ENCODE peak calls at places on chromosomes 2 and 18, in nine cellular contexts. One of them, this sample, is unnamed.

GRCh38 chr18:61750840-61751668 is 141.8 kb downstream of the RNF152 start:
- DNase-seq in HL-60: no peak
- DNase-seq in B cell: no peak
- DNase-seq in IMR-90: no peak
- DNase-seq in OCI-LY7: no peak
- DNase-seq in NCI-H1930: no peak
- DNase-seq in body of pancreas: no peak
- DNase-seq in NCI-H2171 treated with DMSO at 0.1 percent for 48 hours: no peak
- DNase-seq in stimulated activated CD4-positive, alpha-beta T cell treated with anti-CD3 and anti-CD28 coated beads, Interleukin-4, amount 100 ng/mL, for 4 hours: no peak
- DNase-seq in this sample: no peak

GRCh38 chr2:23293063-23293462 is 91.9 kb upstream of the KLHL29 start:
- DNase-seq in HL-60: no peak
- DNase-seq in B cell: no peak
- DNase-seq in IMR-90: no peak
- DNase-seq in OCI-LY7: no peak
- DNase-seq in NCI-H1930: no peak
- DNase-seq in body of pancreas: peak
- DNase-seq in NCI-H2171 treated with DMSO at 0.1 percent for 48 hours: no peak
- DNase-seq in stimulated activated CD4-positive, alpha-beta T cell treated with anti-CD3 and anti-CD28 coated beads, Interleukin-4, amount 100 ng/mL, for 4 hours: no peak
- DNase-seq in this sample: peak

GRCh38 chr2:240917009-240917683 is 11.0 kb downstream of the CROCC2 start:
- DNase-seq in HL-60: no peak
- DNase-seq in B cell: no peak
- DNase-seq in IMR-90: no peak
- DNase-seq in OCI-LY7: no peak
- DNase-seq in NCI-H1930: no peak
- DNase-seq in body of pancreas: peak
- DNase-seq in NCI-H2171 treated with DMSO at 0.1 percent for 48 hours: no peak
- DNase-seq in stimulated activated CD4-positive, alpha-beta T cell treated with anti-CD3 and anti-CD28 coated beads, Interleukin-4, amount 100 ng/mL, for 4 hours: no peak
- DNase-seq in this sample: no peak

GRCh38 chr18:24989760-24990547 is 362.0 kb downstream of the ZNF521 start:
- DNase-seq in HL-60: no peak
- DNase-seq in B cell: peak
- DNase-seq in IMR-90: no peak
- DNase-seq in OCI-LY7: no peak
- DNase-seq in NCI-H1930: no peak
- DNase-seq in body of pancreas: no peak
- DNase-seq in NCI-H2171 treated with DMSO at 0.1 percent for 48 hours: peak
- DNase-seq in stimulated activated CD4-positive, alpha-beta T cell treated with anti-CD3 and anti-CD28 coated beads, Interleukin-4, amount 100 ng/mL, for 4 hours: no peak
- DNase-seq in this sample: no peak

GRCh38 chr2:141341444-141341843 is 789.4 kb downstream of the LRP1B start:
- DNase-seq in HL-60: no peak
- DNase-seq in B cell: no peak
- DNase-seq in IMR-90: peak
- DNase-seq in OCI-LY7: no peak
- DNase-seq in NCI-H1930: no peak
- DNase-seq in body of pancreas: no peak
- DNase-seq in NCI-H2171 treated with DMSO at 0.1 percent for 48 hours: no peak
- DNase-seq in stimulated activated CD4-positive, alpha-beta T cell treated with anti-CD3 and anti-CD28 coated beads, Interleukin-4, amount 100 ng/mL, for 4 hours: no peak
- DNase-seq in this sample: peak

GRCh38 chr18:50201476-50201875 is 6.5 kb upstream of the MYO5B start:
- DNase-seq in HL-60: no peak
- DNase-seq in B cell: no peak
- DNase-seq in IMR-90: no peak
- DNase-seq in OCI-LY7: no peak
- DNase-seq in NCI-H1930: no peak
- DNase-seq in body of pancreas: no peak
- DNase-seq in NCI-H2171 treated with DMSO at 0.1 percent for 48 hours: no peak
- DNase-seq in stimulated activated CD4-positive, alpha-beta T cell treated with anti-CD3 and anti-CD28 coated beads, Interleukin-4, amount 100 ng/mL, for 4 hours: no peak
- DNase-seq in this sample: no peak

GRCh38 chr2:100252811-100253698 is 69.2 kb downstream of the LONRF2 start:
- DNase-seq in HL-60: no peak
- DNase-seq in B cell: no peak
- DNase-seq in IMR-90: no peak
- DNase-seq in OCI-LY7: no peak
- DNase-seq in NCI-H1930: no peak
- DNase-seq in body of pancreas: no peak
- DNase-seq in NCI-H2171 treated with DMSO at 0.1 percent for 48 hours: peak
- DNase-seq in stimulated activated CD4-positive, alpha-beta T cell treated with anti-CD3 and anti-CD28 coated beads, Interleukin-4, amount 100 ng/mL, for 4 hours: no peak
- DNase-seq in this sample: no peak

GRCh38 chr2:240591226-240591625 is 4.7 kb downstream of the CAPN10 start:
- DNase-seq in HL-60: no peak
- DNase-seq in B cell: no peak
- DNase-seq in IMR-90: peak
- DNase-seq in OCI-LY7: no peak
- DNase-seq in NCI-H1930: no peak
- DNase-seq in body of pancreas: no peak
- DNase-seq in NCI-H2171 treated with DMSO at 0.1 percent for 48 hours: no peak
- DNase-seq in stimulated activated CD4-positive, alpha-beta T cell treated with anti-CD3 and anti-CD28 coated beads, Interleukin-4, amount 100 ng/mL, for 4 hours: no peak
- DNase-seq in this sample: peak

GRCh38 chr2:70995227-70995729 is 605 bp upstream of the TEX261 start:
- DNase-seq in HL-60: peak
- DNase-seq in B cell: peak
- DNase-seq in IMR-90: peak
- DNase-seq in OCI-LY7: peak
- DNase-seq in NCI-H1930: peak
- DNase-seq in body of pancreas: peak
- DNase-seq in NCI-H2171 treated with DMSO at 0.1 percent for 48 hours: peak
- DNase-seq in stimulated activated CD4-positive, alpha-beta T cell treated with anti-CD3 and anti-CD28 coated beads, Interleukin-4, amount 100 ng/mL, for 4 hours: no peak
- DNase-seq in this sample: peak

GRCh38 chr2:83196225-83196624 is 1262.9 kb downstream of the SUCLG1 start:
- DNase-seq in HL-60: no peak
- DNase-seq in B cell: no peak
- DNase-seq in IMR-90: peak
- DNase-seq in OCI-LY7: peak
- DNase-seq in NCI-H1930: no peak
- DNase-seq in body of pancreas: no peak
- DNase-seq in NCI-H2171 treated with DMSO at 0.1 percent for 48 hours: peak
- DNase-seq in stimulated activated CD4-positive, alpha-beta T cell treated with anti-CD3 and anti-CD28 coated beads, Interleukin-4, amount 100 ng/mL, for 4 hours: no peak
- DNase-seq in this sample: peak

GRCh38 chr2:61853086-61853847 is 593 bp downstream of the FAM161A start:
- DNase-seq in HL-60: no peak
- DNase-seq in B cell: peak
- DNase-seq in IMR-90: no peak
- DNase-seq in OCI-LY7: peak
- DNase-seq in NCI-H1930: peak
- DNase-seq in body of pancreas: peak
- DNase-seq in NCI-H2171 treated with DMSO at 0.1 percent for 48 hours: peak
- DNase-seq in stimulated activated CD4-positive, alpha-beta T cell treated with anti-CD3 and anti-CD28 coated beads, Interleukin-4, amount 100 ng/mL, for 4 hours: no peak
- DNase-seq in this sample: no peak

GRCh38 chr2:74891136-74891764 is 57.3 kb downstream of the HK2 start:
- DNase-seq in HL-60: no peak
- DNase-seq in B cell: no peak
- DNase-seq in IMR-90: no peak
- DNase-seq in OCI-LY7: no peak
- DNase-seq in NCI-H1930: no peak
- DNase-seq in body of pancreas: no peak
- DNase-seq in NCI-H2171 treated with DMSO at 0.1 percent for 48 hours: no peak
- DNase-seq in stimulated activated CD4-positive, alpha-beta T cell treated with anti-CD3 and anti-CD28 coated beads, Interleukin-4, amount 100 ng/mL, for 4 hours: no peak
- DNase-seq in this sample: no peak

GRCh38 chr2:204315236-204315662 is 230.0 kb upstream of the PARD3B start:
- DNase-seq in HL-60: no peak
- DNase-seq in B cell: no peak
- DNase-seq in IMR-90: peak
- DNase-seq in OCI-LY7: no peak
- DNase-seq in NCI-H1930: no peak
- DNase-seq in body of pancreas: peak
- DNase-seq in NCI-H2171 treated with DMSO at 0.1 percent for 48 hours: peak
- DNase-seq in stimulated activated CD4-positive, alpha-beta T cell treated with anti-CD3 and anti-CD28 coated beads, Interleukin-4, amount 100 ng/mL, for 4 hours: no peak
- DNase-seq in this sample: no peak

GRCh38 chr2:2012505-2012904 is 268.2 kb upstream of the PXDN start:
- DNase-seq in HL-60: no peak
- DNase-seq in B cell: no peak
- DNase-seq in IMR-90: no peak
- DNase-seq in OCI-LY7: no peak
- DNase-seq in NCI-H1930: no peak
- DNase-seq in body of pancreas: no peak
- DNase-seq in NCI-H2171 treated with DMSO at 0.1 percent for 48 hours: no peak
- DNase-seq in stimulated activated CD4-positive, alpha-beta T cell treated with anti-CD3 and anti-CD28 coated beads, Interleukin-4, amount 100 ng/mL, for 4 hours: no peak
- DNase-seq in this sample: no peak

GRCh38 chr18:26458526-26459232 is 89.7 kb downstream of the KCTD1 start:
- DNase-seq in HL-60: peak
- DNase-seq in B cell: no peak
- DNase-seq in IMR-90: peak
- DNase-seq in OCI-LY7: no peak
- DNase-seq in NCI-H1930: no peak
- DNase-seq in body of pancreas: no peak
- DNase-seq in NCI-H2171 treated with DMSO at 0.1 percent for 48 hours: peak
- DNase-seq in stimulated activated CD4-positive, alpha-beta T cell treated with anti-CD3 and anti-CD28 coated beads, Interleukin-4, amount 100 ng/mL, for 4 hours: no peak
- DNase-seq in this sample: peak

GRCh38 chr18:48715651-48716354 is 177.0 kb downstream of the CTIF start:
- DNase-seq in HL-60: peak
- DNase-seq in B cell: peak
- DNase-seq in IMR-90: no peak
- DNase-seq in OCI-LY7: peak
- DNase-seq in NCI-H1930: no peak
- DNase-seq in body of pancreas: no peak
- DNase-seq in NCI-H2171 treated with DMSO at 0.1 percent for 48 hours: no peak
- DNase-seq in stimulated activated CD4-positive, alpha-beta T cell treated with anti-CD3 and anti-CD28 coated beads, Interleukin-4, amount 100 ng/mL, for 4 hours: no peak
- DNase-seq in this sample: no peak

GRCh38 chr2:85017436-85018048 is 46.6 kb downstream of the KCMF1 start:
- DNase-seq in HL-60: no peak
- DNase-seq in B cell: peak
- DNase-seq in IMR-90: peak
- DNase-seq in OCI-LY7: peak
- DNase-seq in NCI-H1930: no peak
- DNase-seq in body of pancreas: no peak
- DNase-seq in NCI-H2171 treated with DMSO at 0.1 percent for 48 hours: peak
- DNase-seq in stimulated activated CD4-positive, alpha-beta T cell treated with anti-CD3 and anti-CD28 coated beads, Interleukin-4, amount 100 ng/mL, for 4 hours: no peak
- DNase-seq in this sample: peak

GRCh38 chr2:28390241-28390856 is 2.3 kb upstream of the FOSL2 start:
- DNase-seq in HL-60: peak
- DNase-seq in B cell: peak
- DNase-seq in IMR-90: peak
- DNase-seq in OCI-LY7: peak
- DNase-seq in NCI-H1930: peak
- DNase-seq in body of pancreas: peak
- DNase-seq in NCI-H2171 treated with DMSO at 0.1 percent for 48 hours: peak
- DNase-seq in stimulated activated CD4-positive, alpha-beta T cell treated with anti-CD3 and anti-CD28 coated beads, Interleukin-4, amount 100 ng/mL, for 4 hours: peak
- DNase-seq in this sample: peak

GRCh38 chr18:42184685-42185477 is 229.8 kb downstream of the PIK3C3 start:
- DNase-seq in HL-60: peak
- DNase-seq in B cell: no peak
- DNase-seq in IMR-90: no peak
- DNase-seq in OCI-LY7: no peak
- DNase-seq in NCI-H1930: no peak
- DNase-seq in body of pancreas: no peak
- DNase-seq in NCI-H2171 treated with DMSO at 0.1 percent for 48 hours: no peak
- DNase-seq in stimulated activated CD4-positive, alpha-beta T cell treated with anti-CD3 and anti-CD28 coated beads, Interleukin-4, amount 100 ng/mL, for 4 hours: no peak
- DNase-seq in this sample: no peak

GRCh38 chr2:231050018-231050901 is 6.4 kb upstream of the PSMD1 start:
- DNase-seq in HL-60: no peak
- DNase-seq in B cell: no peak
- DNase-seq in IMR-90: no peak
- DNase-seq in OCI-LY7: no peak
- DNase-seq in NCI-H1930: no peak
- DNase-seq in body of pancreas: peak
- DNase-seq in NCI-H2171 treated with DMSO at 0.1 percent for 48 hours: no peak
- DNase-seq in stimulated activated CD4-positive, alpha-beta T cell treated with anti-CD3 and anti-CD28 coated beads, Interleukin-4, amount 100 ng/mL, for 4 hours: no peak
- DNase-seq in this sample: no peak

GRCh38 chr2:52036853-52037252 is 1004.9 kb upstream of the NRXN1 start:
- DNase-seq in HL-60: no peak
- DNase-seq in B cell: no peak
- DNase-seq in IMR-90: no peak
- DNase-seq in OCI-LY7: no peak
- DNase-seq in NCI-H1930: no peak
- DNase-seq in body of pancreas: no peak
- DNase-seq in NCI-H2171 treated with DMSO at 0.1 percent for 48 hours: no peak
- DNase-seq in stimulated activated CD4-positive, alpha-beta T cell treated with anti-CD3 and anti-CD28 coated beads, Interleukin-4, amount 100 ng/mL, for 4 hours: no peak
- DNase-seq in this sample: no peak

GRCh38 chr2:241762933-241763369 is 13.7 kb upstream of the GAL3ST2 start:
- DNase-seq in HL-60: peak
- DNase-seq in B cell: no peak
- DNase-seq in IMR-90: no peak
- DNase-seq in OCI-LY7: no peak
- DNase-seq in NCI-H1930: no peak
- DNase-seq in body of pancreas: no peak
- DNase-seq in NCI-H2171 treated with DMSO at 0.1 percent for 48 hours: no peak
- DNase-seq in stimulated activated CD4-positive, alpha-beta T cell treated with anti-CD3 and anti-CD28 coated beads, Interleukin-4, amount 100 ng/mL, for 4 hours: no peak
- DNase-seq in this sample: no peak

GRCh38 chr18:9604348-9604747 is 10.0 kb downstream of the PPP4R1 start:
- DNase-seq in HL-60: no peak
- DNase-seq in B cell: no peak
- DNase-seq in IMR-90: no peak
- DNase-seq in OCI-LY7: no peak
- DNase-seq in NCI-H1930: no peak
- DNase-seq in body of pancreas: no peak
- DNase-seq in NCI-H2171 treated with DMSO at 0.1 percent for 48 hours: no peak
- DNase-seq in stimulated activated CD4-positive, alpha-beta T cell treated with anti-CD3 and anti-CD28 coated beads, Interleukin-4, amount 100 ng/mL, for 4 hours: no peak
- DNase-seq in this sample: no peak

GRCh38 chr2:186543561-186544131 is 46.2 kb upstream of the ITGAV start:
- DNase-seq in HL-60: no peak
- DNase-seq in B cell: no peak
- DNase-seq in IMR-90: peak
- DNase-seq in OCI-LY7: no peak
- DNase-seq in NCI-H1930: no peak
- DNase-seq in body of pancreas: no peak
- DNase-seq in NCI-H2171 treated with DMSO at 0.1 percent for 48 hours: no peak
- DNase-seq in stimulated activated CD4-positive, alpha-beta T cell treated with anti-CD3 and anti-CD28 coated beads, Interleukin-4, amount 100 ng/mL, for 4 hours: no peak
- DNase-seq in this sample: peak

GRCh38 chr2:10204326-10205200 is 82.0 kb downstream of the RRM2 start:
- DNase-seq in HL-60: no peak
- DNase-seq in B cell: no peak
- DNase-seq in IMR-90: no peak
- DNase-seq in OCI-LY7: no peak
- DNase-seq in NCI-H1930: no peak
- DNase-seq in body of pancreas: no peak
- DNase-seq in NCI-H2171 treated with DMSO at 0.1 percent for 48 hours: peak
- DNase-seq in stimulated activated CD4-positive, alpha-beta T cell treated with anti-CD3 and anti-CD28 coated beads, Interleukin-4, amount 100 ng/mL, for 4 hours: no peak
- DNase-seq in this sample: peak

GRCh38 chr2:7012141-7012809 is 95.1 kb downstream of the RNF144A start:
- DNase-seq in HL-60: no peak
- DNase-seq in B cell: no peak
- DNase-seq in IMR-90: no peak
- DNase-seq in OCI-LY7: no peak
- DNase-seq in NCI-H1930: peak
- DNase-seq in body of pancreas: no peak
- DNase-seq in NCI-H2171 treated with DMSO at 0.1 percent for 48 hours: peak
- DNase-seq in stimulated activated CD4-positive, alpha-beta T cell treated with anti-CD3 and anti-CD28 coated beads, Interleukin-4, amount 100 ng/mL, for 4 hours: no peak
- DNase-seq in this sample: no peak

GRCh38 chr2:29628078-29628765 is 293.2 kb downstream of the ALK start:
- DNase-seq in HL-60: no peak
- DNase-seq in B cell: no peak
- DNase-seq in IMR-90: peak
- DNase-seq in OCI-LY7: no peak
- DNase-seq in NCI-H1930: no peak
- DNase-seq in body of pancreas: no peak
- DNase-seq in NCI-H2171 treated with DMSO at 0.1 percent for 48 hours: no peak
- DNase-seq in stimulated activated CD4-positive, alpha-beta T cell treated with anti-CD3 and anti-CD28 coated beads, Interleukin-4, amount 100 ng/mL, for 4 hours: no peak
- DNase-seq in this sample: no peak

GRCh38 chr2:47486858-47487497 is 84.0 kb downstream of the MSH2 start:
- DNase-seq in HL-60: peak
- DNase-seq in B cell: peak
- DNase-seq in IMR-90: peak
- DNase-seq in OCI-LY7: peak
- DNase-seq in NCI-H1930: no peak
- DNase-seq in body of pancreas: no peak
- DNase-seq in NCI-H2171 treated with DMSO at 0.1 percent for 48 hours: no peak
- DNase-seq in stimulated activated CD4-positive, alpha-beta T cell treated with anti-CD3 and anti-CD28 coated beads, Interleukin-4, amount 100 ng/mL, for 4 hours: no peak
- DNase-seq in this sample: no peak